ENCODE peak calls at places on chromosomes 5 and 9, in seven cellular contexts. X is GM12865, C is HFFc6, T is foreskin fibroblast, Y is GM13977, P is K562, I is AG04450. Q is an unnamed sample.
A peak's percentile ranks its signal among the peaks of the same experiment; 100 is the strongest.

GRCh38 chr5:150066901-150067396 is 19.4 kb downstream of the CSF1R start:
- DNase-seq in X (peak; percentile 28), C (peak; percentile 76), T (peak; percentile 80), Y (no peak), P (no peak), I (no peak), Q (peak; percentile 56)

GRCh38 chr5:34639852-34640626 is 16.1 kb upstream of the RAI14 start:
- DNase-seq in X (no peak), C (peak; percentile 66), T (peak; percentile 50), Y (no peak), P (no peak), I (peak; percentile 46), Q (peak; percentile 76)

GRCh38 chr5:66633754-66634153 is 37.6 kb downstream of the MAST4 start:
- DNase-seq in X (no peak), C (no peak), T (no peak), Y (no peak), P (no peak), I (no peak), Q (no peak)

GRCh38 chr9:69357030-69357853 is 32.2 kb downstream of the ENTREP1 start:
- DNase-seq in X (no peak), C (no peak), T (no peak), Y (no peak), P (no peak), I (no peak), Q (no peak)

GRCh38 chr5:138699482-138699881 is 53.7 kb upstream of the CTNNA1 start:
- DNase-seq in X (no peak), C (no peak), T (no peak), Y (no peak), P (no peak), I (no peak), Q (no peak)

GRCh38 chr9:112387115-112387514 is 7.2 kb downstream of the HSDL2 start:
- DNase-seq in X (no peak), C (no peak), T (no peak), Y (no peak), P (no peak), I (no peak), Q (no peak)

GRCh38 chr9:110440161-110440560 is 102.5 kb upstream of the TXNDC8 start:
- DNase-seq in X (no peak), C (peak; percentile 78), T (peak; percentile 92), Y (no peak), P (no peak), I (peak; percentile 84), Q (peak; percentile 82)

GRCh38 chr5:138663009-138663408 is 87.8 kb upstream of the HSPA9 start:
- DNase-seq in X (peak; percentile 19), C (no peak), T (no peak), Y (no peak), P (no peak), I (no peak), Q (no peak)

GRCh38 chr9:129380961-129381401 is 202.9 kb upstream of the IER5L start:
- DNase-seq in X (no peak), C (no peak), T (no peak), Y (no peak), P (no peak), I (no peak), Q (no peak)

GRCh38 chr5:125311743-125312142 is 565.3 kb upstream of the ZNF608 start:
- DNase-seq in X (no peak), C (peak; percentile 88), T (peak; percentile 80), Y (no peak), P (no peak), I (peak; percentile 59), Q (peak; percentile 85)

GRCh38 chr5:147190236-147190815 is 44.5 kb upstream of the STK32A start:
- DNase-seq in X (no peak), C (no peak), T (no peak), Y (no peak), P (no peak), I (no peak), Q (peak; percentile 52)

GRCh38 chr5:97094579-97095317 is 47.7 kb downstream of the LIX1 start:
- DNase-seq in X (peak; percentile 87), C (no peak), T (no peak), Y (peak; percentile 79), P (no peak), I (no peak), Q (no peak)

GRCh38 chr5:128684951-128685350 is 146.9 kb upstream of the FBN2 start:
- DNase-seq in X (no peak), C (no peak), T (peak; percentile 71), Y (no peak), P (no peak), I (no peak), Q (peak; percentile 66)

GRCh38 chr9:121557581-121558422 is 58.2 kb upstream of the GGTA1 start:
- DNase-seq in X (peak; percentile 57), C (peak; percentile 86), T (peak; percentile 90), Y (peak; percentile 41), P (peak; percentile 41), I (peak; percentile 71), Q (peak; percentile 95)

GRCh38 chr5:38720691-38721361 is 125.0 kb upstream of the OSMR start:
- DNase-seq in X (no peak), C (no peak), T (no peak), Y (no peak), P (no peak), I (no peak), Q (no peak)

GRCh38 chr9:93824386-93825294 is 130.5 kb downstream of the BARX1 start:
- DNase-seq in X (no peak), C (no peak), T (no peak), Y (peak; percentile 6), P (peak; percentile 5), I (no peak), Q (no peak)

GRCh38 chr9:95316794-95317118 is 753 bp downstream of the FANCC start:
- DNase-seq in X (peak; percentile 69), C (peak; percentile 41), T (peak; percentile 70), Y (peak; percentile 77), P (peak; percentile 94), I (no peak), Q (peak; percentile 47)

GRCh38 chr5:125413861-125414260 is 667.4 kb upstream of the ZNF608 start:
- DNase-seq in X (no peak), C (no peak), T (peak; percentile 21), Y (no peak), P (no peak), I (no peak), Q (no peak)

GRCh38 chr5:74648835-74649286 is 8.3 kb upstream of the ENC1 start:
- DNase-seq in X (peak; percentile 77), C (peak; percentile 58), T (peak; percentile 79), Y (peak; percentile 70), P (peak; percentile 59), I (no peak), Q (peak; percentile 70)

GRCh38 chr9:109640232-109641078 is 139.5 kb upstream of the PALM2AKAP2 start:
- DNase-seq in X (peak; percentile 4), C (no peak), T (peak; percentile 59), Y (peak; percentile 14), P (no peak), I (no peak), Q (peak; percentile 62)

GRCh38 chr5:178205010-178205748 is 846 bp downstream of the HNRNPAB start:
- DNase-seq in X (peak; percentile 89), C (peak; percentile 49), T (peak; percentile 91), Y (peak; percentile 94), P (peak; percentile 93), I (no peak), Q (peak; percentile 70)

GRCh38 chr5:177483994-177484901 is 10.8 kb upstream of the DBN1 start:
- DNase-seq in X (no peak), C (no peak), T (no peak), Y (no peak), P (no peak), I (no peak), Q (peak; percentile 35)

GRCh38 chr9:122088880-122089567 is 4.1 kb downstream of the TTLL11 start:
- DNase-seq in X (no peak), C (no peak), T (peak; percentile 70), Y (no peak), P (no peak), I (no peak), Q (no peak)

GRCh38 chr5:141484499-141485304 is at the start of gene PCDHGC4:
- DNase-seq in X (peak; percentile 20), C (no peak), T (peak; percentile 61), Y (no peak), P (no peak), I (no peak), Q (peak; percentile 42)

GRCh38 chr5:139146809-139147742 is 51.1 kb downstream of the SIL1 start:
- DNase-seq in X (peak; percentile 27), C (peak; percentile 3), T (no peak), Y (no peak), P (no peak), I (no peak), Q (no peak)

GRCh38 chr5:33470544-33470943 is 29.8 kb downstream of the TARS1 start:
- DNase-seq in X (no peak), C (peak; percentile 61), T (no peak), Y (peak; percentile 9), P (peak; percentile 27), I (peak; percentile 37), Q (peak; percentile 72)
- TF ChIP-seq CTCF in X (no peak), C (peak; percentile 76), T (peak; percentile 53), Y (peak; percentile 52), P (peak; percentile 51), I (peak; percentile 74), Q (peak; percentile 68)

DNA sequence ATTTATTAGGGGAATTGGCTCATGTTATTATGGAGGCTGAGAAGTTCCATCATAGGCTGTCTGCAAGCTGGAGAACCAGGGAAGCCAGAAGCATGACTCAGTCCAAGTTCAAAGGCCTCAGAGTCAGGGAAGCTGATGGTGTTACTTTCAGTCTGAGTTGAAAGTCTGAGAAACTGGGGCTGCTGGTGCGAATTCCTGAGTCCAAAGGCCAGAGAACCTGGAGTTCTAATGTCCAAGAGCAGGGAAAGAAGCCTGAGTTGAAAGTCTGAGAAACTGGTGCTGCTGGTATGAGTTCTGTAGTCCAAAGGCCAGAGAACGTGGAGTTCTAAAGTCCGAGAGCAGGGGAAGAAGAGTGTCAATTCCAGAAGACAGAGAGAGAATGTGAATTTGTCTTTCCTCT is 641.1 kb downstream of the ISL1 start:
- DNase-seq in X (no peak), C (no peak), T (no peak), Y (no peak), P (no peak), I (no peak), Q (no peak)
- TF ChIP-seq CTCF in X (no peak), C (no peak), T (no peak), Y (no peak), P (no peak), I (no peak), Q (no peak)

GRCh38 chr9:215631-216155 is 1.0 kb downstream of the DOCK8 start:
- DNase-seq in X (peak; percentile 15), C (no peak), T (no peak), Y (no peak), P (no peak), I (no peak), Q (no peak)
- TF ChIP-seq CTCF in X (no peak), C (no peak), T (no peak), Y (no peak), P (no peak), I (no peak), Q (no peak)

DNA sequence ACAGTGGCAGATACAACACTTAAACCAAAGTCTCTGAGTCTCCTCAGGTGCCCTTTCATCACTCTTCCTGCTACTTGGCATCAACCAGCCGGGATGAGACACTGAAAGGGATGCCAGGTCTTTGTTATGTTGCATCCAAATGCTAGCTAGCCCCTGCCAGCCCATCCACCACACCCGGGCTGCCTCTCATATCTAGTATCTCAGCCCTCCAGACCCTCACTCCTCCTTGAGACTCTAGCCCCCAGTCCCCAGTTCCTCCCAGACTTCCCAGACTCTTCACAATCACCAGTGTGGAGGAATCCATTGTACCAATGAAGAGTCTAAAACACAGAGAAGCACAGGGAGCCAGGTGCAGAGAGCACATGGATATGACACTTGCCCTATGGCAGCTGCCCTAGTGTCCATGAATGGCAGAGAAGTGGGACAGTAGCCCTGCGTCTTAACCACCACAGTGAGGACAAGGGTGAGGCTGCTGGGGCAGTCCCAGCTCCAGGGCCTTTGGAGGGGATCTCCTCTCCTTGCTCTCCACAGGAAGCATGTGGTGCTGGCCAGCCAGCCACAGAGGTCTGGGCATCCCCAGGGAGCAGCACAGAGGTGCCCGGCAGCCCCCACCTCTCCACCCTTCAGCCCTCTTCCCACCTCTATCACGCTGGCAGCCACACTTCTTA is 21.6 kb downstream of the CSF2 start:
- DNase-seq in X (peak; percentile 23), C (no peak), T (no peak), Y (no peak), P (no peak), I (no peak), Q (no peak)
- TF ChIP-seq CTCF in X (no peak), C (no peak), T (no peak), Y (no peak), P (no peak), I (no peak), Q (no peak)